ENCODE peak calls at places on chromosomes 16 and 17, in four cellular contexts. One of them, this sample, is unnamed. For H3K27me3, the result is how much of the 10 kb centered on the place peaks cover.

GRCh38 chr16:68298312-68298711 is 12.4 kb downstream of the SLC7A6OS start:
- DNase-seq in breast epithelium: no peak
- DNase-seq in body of pancreas: no peak
- DNase-seq in CD8-positive, alpha-beta T cell: no peak
- DNase-seq in this sample: no peak

GRCh38 chr16:10828851-10829331 is 10.3 kb upstream of the TVP23A start:
- DNase-seq in CD8-positive, alpha-beta T cell: no peak
- DNase-seq in body of pancreas: peak
- DNase-seq in breast epithelium: peak
- DNase-seq in this sample: no peak

GRCh38 chr17:1298616-1299015 is 19.2 kb downstream of the TRARG1 start:
- DNase-seq in body of pancreas: peak
- DNase-seq in CD8-positive, alpha-beta T cell: peak
- DNase-seq in breast epithelium: no peak
- DNase-seq in this sample: peak

GRCh38 chr16:88805340-88805715 is 1.7 kb downstream of the CDT1 start:
- DNase-seq in body of pancreas: no peak
- DNase-seq in CD8-positive, alpha-beta T cell: no peak
- DNase-seq in breast epithelium: no peak
- DNase-seq in this sample: no peak

GRCh38 chr17:1211287-1211686 is 31.5 kb upstream of the ABR start:
- DNase-seq in body of pancreas: no peak
- DNase-seq in CD8-positive, alpha-beta T cell: no peak
- DNase-seq in breast epithelium: no peak
- DNase-seq in this sample: no peak

GRCh38 chr17:7544911-7545310 is 3.9 kb upstream of the TNFSF12 start:
- DNase-seq in breast epithelium: no peak
- DNase-seq in body of pancreas: no peak
- DNase-seq in CD8-positive, alpha-beta T cell: no peak
- DNase-seq in this sample: no peak

GRCh38 chr17:77485089-77485833 is 344.5 kb downstream of the SEC14L1 start:
- DNase-seq in breast epithelium: no peak
- DNase-seq in CD8-positive, alpha-beta T cell: no peak
- DNase-seq in body of pancreas: no peak
- DNase-seq in this sample: no peak

GRCh38 chr17:44095647-44096496 is 25.3 kb downstream of the G6PC3 start:
- DNase-seq in CD8-positive, alpha-beta T cell: no peak
- DNase-seq in breast epithelium: no peak
- DNase-seq in body of pancreas: peak
- DNase-seq in this sample: no peak

GRCh38 chr17:66634193-66634592 is 200.7 kb upstream of the CACNG5 start:
- DNase-seq in CD8-positive, alpha-beta T cell: no peak
- DNase-seq in breast epithelium: no peak
- DNase-seq in body of pancreas: no peak
- DNase-seq in this sample: no peak

GRCh38 chr16:78436846-78437245 is 337.4 kb downstream of the WWOX start:
- DNase-seq in body of pancreas: no peak
- DNase-seq in breast epithelium: no peak
- DNase-seq in CD8-positive, alpha-beta T cell: no peak
- DNase-seq in this sample: no peak

GRCh38 chr17:19728114-19728495 is 11.7 kb upstream of the SLC47A2 start:
- DNase-seq in body of pancreas: peak
- DNase-seq in CD8-positive, alpha-beta T cell: no peak
- DNase-seq in breast epithelium: peak
- DNase-seq in this sample: no peak

GRCh38 chr17:81705518-81706231 is 2.5 kb downstream of the MRPL12 start:
- DNase-seq in breast epithelium: no peak
- DNase-seq in CD8-positive, alpha-beta T cell: no peak
- DNase-seq in body of pancreas: no peak
- DNase-seq in this sample: no peak

GRCh38 chr17:36643086-36643685 is 41.8 kb downstream of the MRM1 start:
- DNase-seq in body of pancreas: no peak
- DNase-seq in breast epithelium: no peak
- DNase-seq in CD8-positive, alpha-beta T cell: no peak
- DNase-seq in this sample: no peak

GRCh38 chr17:36755586-36755985 is 154.2 kb downstream of the MRM1 start:
- DNase-seq in CD8-positive, alpha-beta T cell: peak
- DNase-seq in body of pancreas: peak
- DNase-seq in breast epithelium: no peak
- DNase-seq in this sample: peak

GRCh38 chr17:80663783-80664206 is 119.2 kb downstream of the RPTOR start:
- DNase-seq in body of pancreas: no peak
- DNase-seq in CD8-positive, alpha-beta T cell: peak
- DNase-seq in breast epithelium: no peak
- DNase-seq in this sample: peak

GRCh38 chr17:16171613-16172012 is 43.7 kb downstream of the NCOR1 start:
- DNase-seq in breast epithelium: peak
- DNase-seq in CD8-positive, alpha-beta T cell: no peak
- DNase-seq in body of pancreas: peak
- DNase-seq in this sample: no peak

GRCh38 chr16:85819245-85819644 is 19.8 kb downstream of the COX4I1 start:
- DNase-seq in breast epithelium: peak
- DNase-seq in CD8-positive, alpha-beta T cell: peak
- DNase-seq in body of pancreas: peak
- DNase-seq in this sample: peak

GRCh38 chr17:76005263-76006149 is 4.9 kb downstream of the CDK3 start:
- DNase-seq in body of pancreas: peak
- DNase-seq in CD8-positive, alpha-beta T cell: peak
- DNase-seq in breast epithelium: peak
- DNase-seq in this sample: peak
- H3K27ac ChIP-seq in body of pancreas: peak
- H3K27ac ChIP-seq in CD8-positive, alpha-beta T cell: no peak
- H3K27ac ChIP-seq in breast epithelium: no peak
- H3K27ac ChIP-seq in this sample: no peak

DNA sequence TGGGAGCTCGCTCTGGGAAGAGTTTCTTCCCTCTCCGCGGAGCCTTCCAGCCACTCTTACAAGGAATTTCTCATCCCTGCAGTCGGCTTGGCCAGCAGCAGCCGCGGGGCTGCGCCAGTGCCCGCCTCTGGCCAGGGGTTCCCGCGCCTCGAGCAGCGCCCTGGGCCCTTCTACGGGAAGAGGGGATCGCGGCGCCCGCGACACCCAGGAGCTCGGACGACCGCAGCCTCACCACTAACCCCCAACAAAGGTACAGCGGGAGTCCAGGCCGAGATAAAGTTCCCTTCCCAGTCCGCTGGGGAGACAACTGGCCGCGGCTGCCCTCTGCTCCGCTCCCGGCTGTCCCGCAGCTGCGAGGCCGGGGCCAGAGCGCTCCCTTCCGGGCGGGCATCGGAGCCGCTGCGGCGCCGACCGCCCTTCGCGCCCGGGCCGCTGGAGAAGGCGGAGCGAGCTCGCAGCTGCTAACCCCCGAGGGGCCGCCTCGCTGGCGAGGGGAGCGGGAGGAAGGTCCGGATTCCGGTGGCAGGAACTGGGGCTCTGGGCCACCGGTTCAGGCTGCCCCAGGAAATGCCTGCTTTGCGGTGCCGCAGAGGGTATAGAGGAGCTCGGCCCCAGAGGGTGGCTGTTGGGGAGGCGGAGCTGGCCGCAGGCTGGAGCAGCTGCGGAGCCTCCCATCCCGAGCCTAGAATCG is 3.6 kb upstream of the HS3ST3B1 start:
- DNase-seq in body of pancreas: peak
- DNase-seq in CD8-positive, alpha-beta T cell: peak
- DNase-seq in breast epithelium: no peak
- DNase-seq in this sample: no peak
- H3K27me3 ChIP-seq in body of pancreas: under half
- H3K27me3 ChIP-seq in CD8-positive, alpha-beta T cell: under half
- H3K27me3 ChIP-seq in breast epithelium: half or more
- H3K27me3 ChIP-seq in this sample: half or more

DNA sequence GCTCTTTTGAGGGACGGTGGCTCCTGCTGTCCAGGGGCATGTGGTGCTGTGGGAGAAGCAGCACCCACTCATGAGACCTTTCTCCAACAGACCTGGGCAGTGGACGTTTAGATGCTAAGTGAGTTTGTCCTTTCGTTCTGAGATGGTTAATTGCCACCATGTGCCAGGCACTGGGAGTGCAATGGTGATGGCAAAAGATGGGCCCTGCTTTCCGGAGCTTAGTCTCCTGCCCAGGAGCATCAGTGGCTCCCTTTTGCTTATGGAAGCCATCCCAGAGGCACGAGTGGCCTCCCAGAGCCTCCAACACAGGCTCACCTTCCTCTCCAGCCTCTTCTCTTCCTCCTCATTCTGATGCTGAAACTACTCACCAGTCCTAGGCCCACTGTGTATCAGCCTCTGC is 28.4 kb downstream of the CASKIN2 start:
- DNase-seq in CD8-positive, alpha-beta T cell: no peak
- DNase-seq in body of pancreas: no peak
- DNase-seq in breast epithelium: no peak
- DNase-seq in this sample: no peak
- H3K27ac ChIP-seq in CD8-positive, alpha-beta T cell: peak
- H3K27ac ChIP-seq in body of pancreas: peak
- H3K27ac ChIP-seq in breast epithelium: no peak
- H3K27ac ChIP-seq in this sample: peak

DNA sequence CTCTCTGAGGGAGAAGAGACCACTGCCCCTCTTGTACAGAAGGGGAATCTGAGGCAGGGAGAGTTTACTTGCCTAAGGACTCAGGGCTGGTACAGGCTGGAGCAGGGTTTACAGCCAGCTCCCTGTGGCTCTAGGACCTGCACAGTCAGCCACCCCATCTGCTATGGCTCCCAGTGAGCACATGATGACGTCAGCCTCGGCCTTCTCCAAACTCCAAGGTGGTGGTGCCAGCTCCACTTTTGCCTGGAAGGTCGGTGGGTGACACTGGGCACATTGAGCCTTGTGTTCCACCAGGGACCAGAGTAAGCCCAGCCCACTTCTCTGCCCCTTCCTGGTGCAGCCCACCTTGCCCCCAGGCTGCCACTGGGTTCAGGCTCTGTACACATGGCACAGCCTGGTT is 202.2 kb downstream of the ENGASE start:
- DNase-seq in body of pancreas: peak
- DNase-seq in CD8-positive, alpha-beta T cell: no peak
- DNase-seq in breast epithelium: no peak
- DNase-seq in this sample: no peak
- H3K27me3 ChIP-seq in body of pancreas: under half
- H3K27me3 ChIP-seq in CD8-positive, alpha-beta T cell: under half
- H3K27me3 ChIP-seq in breast epithelium: half or more
- H3K27me3 ChIP-seq in this sample: under half

GRCh38 chr17:56146005-56146404 is 7.3 kb upstream of the ANKFN1 start:
- DNase-seq in breast epithelium: no peak
- DNase-seq in CD8-positive, alpha-beta T cell: no peak
- DNase-seq in body of pancreas: no peak
- DNase-seq in this sample: no peak
- H3K27ac ChIP-seq in breast epithelium: no peak
- H3K27ac ChIP-seq in CD8-positive, alpha-beta T cell: no peak
- H3K27ac ChIP-seq in body of pancreas: no peak
- H3K27ac ChIP-seq in this sample: no peak

DNA sequence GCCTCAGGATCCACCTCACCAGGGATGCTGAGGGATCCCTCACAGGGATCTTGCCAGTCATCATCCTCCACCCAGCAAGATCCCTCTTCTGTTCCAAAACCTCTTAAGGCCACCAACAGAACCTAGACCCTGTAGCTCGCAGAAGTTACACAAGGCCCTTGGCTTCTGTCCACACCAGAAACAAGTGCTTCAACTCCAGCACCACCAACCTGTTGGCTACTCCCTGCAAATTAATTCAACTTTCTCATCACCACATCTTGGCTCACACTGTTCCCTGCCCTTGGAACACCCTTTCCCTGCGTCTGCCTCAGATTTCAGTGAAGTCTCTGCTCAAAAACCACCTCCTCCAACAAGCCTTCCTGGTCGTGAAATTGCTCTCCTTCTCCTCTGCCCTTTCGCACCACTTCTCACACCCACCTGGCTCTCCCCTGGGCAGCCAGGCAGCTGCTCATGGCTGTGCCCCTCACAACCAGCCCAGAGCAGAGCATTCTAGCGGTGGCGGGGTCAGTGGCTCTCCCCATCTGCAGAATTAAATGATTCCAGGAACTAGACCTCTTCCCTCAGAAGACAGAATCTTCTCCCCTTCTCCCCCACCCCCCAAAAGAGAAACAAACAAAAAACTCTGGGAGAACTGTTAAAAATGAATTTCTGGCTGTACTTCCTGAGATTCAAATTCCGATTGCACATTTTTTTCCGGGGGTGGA is 1.8 kb downstream of the PLLP start:
- DNase-seq in breast epithelium: no peak
- DNase-seq in body of pancreas: peak
- DNase-seq in CD8-positive, alpha-beta T cell: no peak
- DNase-seq in this sample: no peak
- H3K27me3 ChIP-seq in breast epithelium: under half
- H3K27me3 ChIP-seq in body of pancreas: under half
- H3K27me3 ChIP-seq in CD8-positive, alpha-beta T cell: under half
- H3K27me3 ChIP-seq in this sample: under half

GRCh38 chr17:49054342-49055092 is 57.3 kb downstream of the IGF2BP1 start:
- DNase-seq in breast epithelium: no peak
- DNase-seq in CD8-positive, alpha-beta T cell: no peak
- DNase-seq in body of pancreas: no peak
- DNase-seq in this sample: no peak

GRCh38 chr17:49049265-49049664 is 52.1 kb downstream of the IGF2BP1 start:
- DNase-seq in body of pancreas: no peak
- DNase-seq in breast epithelium: no peak
- DNase-seq in CD8-positive, alpha-beta T cell: no peak
- DNase-seq in this sample: no peak

GRCh38 chr17:49053171-49053829 is 56.1 kb downstream of the IGF2BP1 start:
- DNase-seq in breast epithelium: no peak
- DNase-seq in CD8-positive, alpha-beta T cell: no peak
- DNase-seq in body of pancreas: no peak
- DNase-seq in this sample: no peak

GRCh38 chr17:49050611-49051010 is 53.4 kb downstream of the IGF2BP1 start:
- DNase-seq in CD8-positive, alpha-beta T cell: no peak
- DNase-seq in body of pancreas: no peak
- DNase-seq in breast epithelium: no peak
- DNase-seq in this sample: no peak

GRCh38 chr17:49051269-49051668 is 54.1 kb downstream of the IGF2BP1 start:
- DNase-seq in body of pancreas: no peak
- DNase-seq in CD8-positive, alpha-beta T cell: no peak
- DNase-seq in breast epithelium: no peak
- DNase-seq in this sample: no peak
- H3K27ac ChIP-seq in body of pancreas: no peak
- H3K27ac ChIP-seq in CD8-positive, alpha-beta T cell: no peak
- H3K27ac ChIP-seq in breast epithelium: no peak
- H3K27ac ChIP-seq in this sample: no peak

GRCh38 chr16:704047-704446 is 1.6 kb downstream of the FBXL16 start:
- DNase-seq in CD8-positive, alpha-beta T cell: no peak
- DNase-seq in breast epithelium: no peak
- DNase-seq in body of pancreas: no peak
- DNase-seq in this sample: no peak

GRCh38 chr16:702341-702740 is 3.3 kb downstream of the FBXL16 start:
- DNase-seq in CD8-positive, alpha-beta T cell: no peak
- DNase-seq in body of pancreas: no peak
- DNase-seq in breast epithelium: no peak
- DNase-seq in this sample: no peak

GRCh38 chr16:704552-705380 is 835 bp downstream of the FBXL16 start:
- DNase-seq in breast epithelium: no peak
- DNase-seq in CD8-positive, alpha-beta T cell: no peak
- DNase-seq in body of pancreas: no peak
- DNase-seq in this sample: no peak

GRCh38 chr16:705748-706188 is at the start of gene FBXL16:
- DNase-seq in CD8-positive, alpha-beta T cell: no peak
- DNase-seq in body of pancreas: no peak
- DNase-seq in breast epithelium: no peak
- DNase-seq in this sample: no peak

DNA sequence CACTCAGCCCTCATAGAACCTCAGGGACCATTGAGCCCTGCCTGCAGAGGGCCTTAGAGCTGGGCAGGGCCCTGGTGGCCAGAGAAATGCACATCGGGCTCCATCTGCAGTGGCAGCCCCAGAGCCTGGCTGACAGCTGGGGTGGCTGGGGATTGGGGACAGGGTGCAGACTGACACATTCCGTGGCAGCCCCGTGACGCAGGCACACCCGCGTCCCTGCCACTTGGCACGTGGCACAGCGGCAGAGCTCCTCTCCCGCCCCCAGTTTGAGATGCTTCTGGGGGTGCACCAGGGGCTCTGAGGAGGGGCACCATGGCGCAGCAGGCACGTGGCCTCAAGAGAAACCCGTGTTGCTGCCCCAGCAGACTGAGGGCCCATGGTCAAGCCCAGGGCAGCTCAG is 2.2 kb downstream of the FBXL16 start:
- DNase-seq in body of pancreas: no peak
- DNase-seq in breast epithelium: no peak
- DNase-seq in CD8-positive, alpha-beta T cell: no peak
- DNase-seq in this sample: no peak
- H3K27me3 ChIP-seq in body of pancreas: half or more
- H3K27me3 ChIP-seq in breast epithelium: half or more
- H3K27me3 ChIP-seq in CD8-positive, alpha-beta T cell: under half
- H3K27me3 ChIP-seq in this sample: half or more